ENCODE peak calls at places on chromosomes 16 and 17, in eight cellular contexts. Z, T, A, H, B, N, R and K are unnamed samples.

GRCh38 chr17:72392056-72393010 is 271.5 kb downstream of the SOX9 start:
- DNase-seq in Z (peak), T (no peak), A (no peak), H (no peak), B (no peak), N (peak), R (peak), K (peak)

GRCh38 chr16:49857423-49858181 is 1.7 kb upstream of the ZNF423 start:
- DNase-seq in Z (peak), T (peak), A (peak), H (peak), B (peak), N (peak), R (peak), K (peak)

GRCh38 chr16:86998196-86999001 is 318.8 kb downstream of the C16orf95 start:
- DNase-seq in Z (no peak), T (no peak), A (no peak), H (no peak), B (no peak), N (no peak), R (no peak), K (no peak)

GRCh38 chr16:13313351-13313750 is 412.0 kb downstream of the SHISA9 start:
- DNase-seq in Z (no peak), T (no peak), A (no peak), H (no peak), B (no peak), N (no peak), R (no peak), K (no peak)

GRCh38 chr16:9463461-9463860 is 372.0 kb downstream of the HAPSTR1 start:
- DNase-seq in Z (no peak), T (no peak), A (no peak), H (no peak), B (no peak), N (no peak), R (no peak), K (no peak)

GRCh38 chr16:3431779-3432219 is 11.5 kb downstream of the ZNF597 start:
- DNase-seq in Z (no peak), T (no peak), A (no peak), H (no peak), B (peak), N (peak), R (peak), K (peak)

GRCh38 chr17:47872651-47873161 is 21.7 kb upstream of the SP6 start:
- DNase-seq in Z (no peak), T (no peak), A (no peak), H (no peak), B (no peak), N (peak), R (no peak), K (no peak)

GRCh38 chr16:72996291-72997062 is 51.5 kb downstream of the ZFHX3 start:
- DNase-seq in Z (no peak), T (no peak), A (no peak), H (no peak), B (no peak), N (no peak), R (no peak), K (no peak)

GRCh38 chr16:13480801-13481200 is 439.2 kb upstream of the ERCC4 start:
- DNase-seq in Z (no peak), T (no peak), A (no peak), H (no peak), B (no peak), N (no peak), R (no peak), K (no peak)

GRCh38 chr17:33234233-33234632 is 58.9 kb downstream of the ASIC2 start:
- DNase-seq in Z (no peak), T (no peak), A (no peak), H (no peak), B (no peak), N (no peak), R (no peak), K (no peak)

GRCh38 chr17:21166599-21167265 is 40.0 kb downstream of the DHRS7B start:
- DNase-seq in Z (no peak), T (no peak), A (no peak), H (no peak), B (no peak), N (peak), R (peak), K (no peak)

GRCh38 chr16:6484931-6485330 is 847.7 kb upstream of the RBFOX1 start:
- DNase-seq in Z (no peak), T (no peak), A (no peak), H (no peak), B (no peak), N (no peak), R (no peak), K (no peak)